ENCODE peak calls at places on chromosomes 3 and 15, in five cellular contexts. Y is dorsolateral prefrontal cortex, H is HuH-7, K is aorta, A is cardiac muscle cell. S is an unnamed sample.
A peak's percentile ranks its signal among the peaks of the same experiment; 100 is the strongest.

GRCh38 chr3:63050548-63050947 is 175.3 kb upstream of the CADPS start:
- DNase-seq in Y (no peak), H (no peak), K (no peak), A (no peak), S (no peak)

GRCh38 chr3:52204337-52205073 is 6.5 kb downstream of the ALAS1 start:
- DNase-seq in Y (no peak), H (no peak), K (no peak), A (no peak), S (no peak)

GRCh38 chr3:11211531-11212300 is 57.4 kb downstream of the HRH1 start:
- DNase-seq in Y (no peak), H (no peak), K (peak; percentile 61), A (peak; percentile 71), S (no peak)

GRCh38 chr15:28911295-28911979 is 25.7 kb downstream of the APBA2 start:
- DNase-seq in Y (no peak), H (no peak), K (no peak), A (no peak), S (no peak)

GRCh38 chr3:195909645-195910498 is 1.5 kb upstream of the TNK2 start:
- DNase-seq in Y (peak; percentile 91), H (peak; percentile 95), K (peak; percentile 91), A (peak; percentile 86), S (peak; percentile 93)

GRCh38 chr3:123791898-123792297 is 92.2 kb downstream of the MYLK start:
- DNase-seq in Y (no peak), H (no peak), K (no peak), A (peak; percentile 46), S (no peak)

GRCh38 chr3:111726788-111727305 is 131.7 kb upstream of the ZBED2 start:
- DNase-seq in Y (no peak), H (no peak), K (no peak), A (no peak), S (no peak)

GRCh38 chr3:38565339-38566214 is 69.4 kb downstream of the EXOG start:
- DNase-seq in Y (no peak), H (no peak), K (no peak), A (no peak), S (peak; percentile 45)

GRCh38 chr15:87949214-87949933 is 307.2 kb downstream of the NTRK3 start:
- DNase-seq in Y (no peak), H (no peak), K (no peak), A (no peak), S (no peak)

GRCh38 chr3:41290736-41291135 is 91.4 kb downstream of the CTNNB1 start:
- DNase-seq in Y (no peak), H (no peak), K (no peak), A (peak; percentile 17), S (no peak)

GRCh38 chr3:104717828-104718196 is 648.9 kb upstream of the ALCAM start:
- DNase-seq in Y (no peak), H (no peak), K (no peak), A (peak; percentile 56), S (no peak)

GRCh38 chr3:18900994-18901393 is 247.3 kb upstream of the KCNH8 start:
- DNase-seq in Y (no peak), H (no peak), K (peak; percentile 41), A (peak; percentile 0), S (no peak)

GRCh38 chr15:69827751-69828150 is 270.0 kb downstream of the TLE3 start:
- DNase-seq in Y (no peak), H (no peak), K (no peak), A (no peak), S (no peak)

GRCh38 chr3:98903099-98903498 is 1.6 kb upstream of the DCBLD2 start:
- DNase-seq in Y (no peak), H (no peak), K (no peak), A (no peak), S (no peak)

GRCh38 chr3:51276046-51276445 is 109.0 kb upstream of the MANF start:
- DNase-seq in Y (no peak), H (no peak), K (no peak), A (no peak), S (no peak)

GRCh38 chr15:60908888-60909287 is 320.2 kb downstream of the RORA start:
- DNase-seq in Y (no peak), H (no peak), K (no peak), A (no peak), S (no peak)

GRCh38 chr15:38254065-38254883 is 1.6 kb downstream of the SPRED1 start:
- DNase-seq in Y (peak; percentile 63), H (peak; percentile 65), K (peak; percentile 48), A (peak; percentile 67), S (no peak)

GRCh38 chr15:44029940-44030568 is 165.0 kb downstream of the FRMD5 start:
- DNase-seq in Y (no peak), H (no peak), K (no peak), A (peak; percentile 72), S (no peak)

GRCh38 chr3:190968616-190969015 is 106.1 kb upstream of the GMNC start:
- DNase-seq in Y (no peak), H (no peak), K (no peak), A (no peak), S (no peak)

GRCh38 chr15:68495221-68495950 is 63.4 kb upstream of the ITGA11 start:
- DNase-seq in Y (no peak), H (no peak), K (no peak), A (no peak), S (no peak)

GRCh38 chr3:128006061-128006470 is 46.2 kb upstream of the SEC61A1 start:
- DNase-seq in Y (no peak), H (no peak), K (no peak), A (no peak), S (no peak)